ENCODE peak calls at places on chromosome 12, in seven cellular contexts. One of them, this sample, is unnamed.

GRCh38 chr12:110355080-110355479 is 48.4 kb downstream of the ANAPC7 start:
- DNase-seq in trophoblast cell: peak
- DNase-seq in IMR-90: no peak
- DNase-seq in H9: peak
- DNase-seq in mesendoderm: peak
- DNase-seq in mesenchymal stem cell: peak
- DNase-seq in H1: no peak
- DNase-seq in this sample: no peak

GRCh38 chr12:15268927-15269552 is 47.8 kb upstream of the RERG start:
- DNase-seq in trophoblast cell: peak
- DNase-seq in IMR-90: peak
- DNase-seq in H9: peak
- DNase-seq in mesendoderm: peak
- DNase-seq in mesenchymal stem cell: peak
- DNase-seq in H1: no peak
- DNase-seq in this sample: peak

GRCh38 chr12:91778091-91778819 is 367.4 kb downstream of the BTG1 start:
- DNase-seq in trophoblast cell: peak
- DNase-seq in IMR-90: peak
- DNase-seq in H9: no peak
- DNase-seq in mesendoderm: no peak
- DNase-seq in mesenchymal stem cell: peak
- DNase-seq in H1: no peak
- DNase-seq in this sample: no peak

GRCh38 chr12:51911788-51912711 is 4.7 kb downstream of the ACVRL1 start:
- DNase-seq in trophoblast cell: peak
- DNase-seq in IMR-90: peak
- DNase-seq in H9: no peak
- DNase-seq in mesendoderm: peak
- DNase-seq in mesenchymal stem cell: peak
- DNase-seq in H1: no peak
- DNase-seq in this sample: no peak

GRCh38 chr12:7933255-7933726 is 2.7 kb downstream of the SLC2A3 start:
- DNase-seq in trophoblast cell: peak
- DNase-seq in IMR-90: peak
- DNase-seq in H9: peak
- DNase-seq in mesendoderm: peak
- DNase-seq in mesenchymal stem cell: peak
- DNase-seq in H1: peak
- DNase-seq in this sample: peak

GRCh38 chr12:52740591-52740990 is 36.6 kb downstream of the KRT76 start:
- DNase-seq in trophoblast cell: no peak
- DNase-seq in IMR-90: no peak
- DNase-seq in H9: no peak
- DNase-seq in mesendoderm: no peak
- DNase-seq in mesenchymal stem cell: no peak
- DNase-seq in H1: no peak
- DNase-seq in this sample: no peak

GRCh38 chr12:53268637-53269562 is 801 bp downstream of the ESPL1 start:
- DNase-seq in trophoblast cell: no peak
- DNase-seq in IMR-90: no peak
- DNase-seq in H9: no peak
- DNase-seq in mesendoderm: peak
- DNase-seq in mesenchymal stem cell: peak
- DNase-seq in H1: no peak
- DNase-seq in this sample: no peak

GRCh38 chr12:92551853-92552397 is 150.9 kb upstream of the PLEKHG7 start:
- DNase-seq in trophoblast cell: peak
- DNase-seq in IMR-90: peak
- DNase-seq in H9: no peak
- DNase-seq in mesendoderm: peak
- DNase-seq in mesenchymal stem cell: peak
- DNase-seq in H1: no peak
- DNase-seq in this sample: no peak

GRCh38 chr12:107369679-107370078 is 276.3 kb upstream of the CRY1 start:
- DNase-seq in trophoblast cell: no peak
- DNase-seq in IMR-90: no peak
- DNase-seq in H9: no peak
- DNase-seq in mesendoderm: no peak
- DNase-seq in mesenchymal stem cell: no peak
- DNase-seq in H1: no peak
- DNase-seq in this sample: no peak

GRCh38 chr12:34605510-34605887 is 583.2 kb downstream of the ALG10 start:
- DNase-seq in trophoblast cell: no peak
- DNase-seq in IMR-90: no peak
- DNase-seq in H9: no peak
- DNase-seq in mesendoderm: no peak
- DNase-seq in mesenchymal stem cell: no peak
- DNase-seq in H1: no peak
- DNase-seq in this sample: no peak

GRCh38 chr12:34604227-34604626 is 581.9 kb downstream of the ALG10 start:
- DNase-seq in trophoblast cell: no peak
- DNase-seq in IMR-90: no peak
- DNase-seq in H9: no peak
- DNase-seq in mesendoderm: no peak
- DNase-seq in mesenchymal stem cell: no peak
- DNase-seq in H1: no peak
- DNase-seq in this sample: no peak

GRCh38 chr12:34603382-34604035 is 581.2 kb downstream of the ALG10 start:
- DNase-seq in trophoblast cell: no peak
- DNase-seq in IMR-90: no peak
- DNase-seq in H9: no peak
- DNase-seq in mesendoderm: no peak
- DNase-seq in mesenchymal stem cell: no peak
- DNase-seq in H1: no peak
- DNase-seq in this sample: no peak

GRCh38 chr12:34605955-34606748 is 583.9 kb downstream of the ALG10 start:
- DNase-seq in trophoblast cell: no peak
- DNase-seq in IMR-90: no peak
- DNase-seq in H9: no peak
- DNase-seq in mesendoderm: no peak
- DNase-seq in mesenchymal stem cell: no peak
- DNase-seq in H1: no peak
- DNase-seq in this sample: no peak

DNA sequence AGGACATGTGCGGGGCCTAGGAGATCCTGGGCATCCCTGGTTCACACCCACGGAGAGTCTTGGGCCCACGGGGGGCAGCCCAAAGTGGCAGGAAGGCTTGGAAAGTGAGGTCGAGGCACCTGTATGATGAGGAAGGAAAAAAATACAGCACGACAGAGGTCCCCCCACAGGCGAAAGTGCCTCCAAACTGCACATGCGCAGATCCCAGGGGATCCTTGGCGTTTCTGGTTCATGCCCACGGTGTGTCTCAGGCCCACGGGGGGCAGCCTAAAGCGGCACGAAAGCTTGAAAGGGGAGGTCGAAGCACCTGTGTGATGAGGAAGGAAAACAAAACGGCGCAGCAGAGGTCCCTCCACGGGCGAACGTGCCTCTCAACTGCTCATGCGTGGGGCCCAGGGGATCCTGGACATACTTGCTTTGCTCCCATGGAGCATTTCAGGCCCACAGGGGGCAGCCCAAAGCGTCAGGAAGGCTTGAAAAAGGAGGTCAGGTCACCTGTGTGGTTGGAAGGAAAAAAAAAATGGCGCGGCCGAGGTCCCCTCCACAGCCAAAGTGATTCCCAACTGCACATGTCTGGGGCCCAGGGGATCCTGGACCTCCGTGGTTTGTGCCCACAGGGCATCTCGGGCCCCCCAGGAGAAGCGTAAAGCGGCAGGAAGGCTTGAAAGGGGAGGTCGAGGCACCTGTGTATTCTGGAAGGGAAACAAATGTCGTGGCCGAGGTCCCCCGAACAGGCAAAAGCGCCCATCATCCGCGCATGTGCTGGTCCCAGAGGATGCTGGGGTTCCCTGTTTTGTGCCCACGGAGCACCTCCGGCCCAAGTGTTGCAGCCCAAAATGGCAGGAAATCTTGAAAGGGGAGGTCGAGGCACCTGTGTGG is 582.6 kb downstream of the ALG10 start:
- DNase-seq in trophoblast cell: no peak
- DNase-seq in IMR-90: no peak
- DNase-seq in H9: peak
- DNase-seq in mesendoderm: no peak
- DNase-seq in mesenchymal stem cell: no peak
- DNase-seq in H1: no peak
- DNase-seq in this sample: no peak
- H3K23ac ChIP-seq in trophoblast cell: no peak
- H3K23ac ChIP-seq in IMR-90: no peak
- H3K23ac ChIP-seq in H9: no peak
- H3K23ac ChIP-seq in mesendoderm: no peak
- H3K23ac ChIP-seq in mesenchymal stem cell: no peak
- H3K23ac ChIP-seq in H1: no peak
- H3K23ac ChIP-seq in this sample: no peak

GRCh38 chr12:116933101-116933500 is 22.4 kb downstream of the FBXW8 start:
- DNase-seq in trophoblast cell: no peak
- DNase-seq in IMR-90: peak
- DNase-seq in H9: no peak
- DNase-seq in mesendoderm: no peak
- DNase-seq in mesenchymal stem cell: no peak
- DNase-seq in H1: no peak
- DNase-seq in this sample: no peak

GRCh38 chr12:116933512-116934246 is 22.9 kb downstream of the FBXW8 start:
- DNase-seq in trophoblast cell: no peak
- DNase-seq in IMR-90: no peak
- DNase-seq in H9: no peak
- DNase-seq in mesendoderm: no peak
- DNase-seq in mesenchymal stem cell: no peak
- DNase-seq in H1: no peak
- DNase-seq in this sample: no peak

GRCh38 chr12:116929885-116930284 is 19.1 kb downstream of the FBXW8 start:
- DNase-seq in trophoblast cell: no peak
- DNase-seq in IMR-90: no peak
- DNase-seq in H9: no peak
- DNase-seq in mesendoderm: no peak
- DNase-seq in mesenchymal stem cell: no peak
- DNase-seq in H1: no peak
- DNase-seq in this sample: no peak

GRCh38 chr12:116928504-116928903 is 17.8 kb downstream of the FBXW8 start:
- DNase-seq in trophoblast cell: no peak
- DNase-seq in IMR-90: no peak
- DNase-seq in H9: no peak
- DNase-seq in mesendoderm: peak
- DNase-seq in mesenchymal stem cell: no peak
- DNase-seq in H1: no peak
- DNase-seq in this sample: no peak

GRCh38 chr12:116931665-116932064 is 20.9 kb downstream of the FBXW8 start:
- DNase-seq in trophoblast cell: no peak
- DNase-seq in IMR-90: no peak
- DNase-seq in H9: no peak
- DNase-seq in mesendoderm: no peak
- DNase-seq in mesenchymal stem cell: peak
- DNase-seq in H1: no peak
- DNase-seq in this sample: no peak
- H3K23ac ChIP-seq in trophoblast cell: no peak
- H3K23ac ChIP-seq in IMR-90: no peak
- H3K23ac ChIP-seq in H9: no peak
- H3K23ac ChIP-seq in mesendoderm: no peak
- H3K23ac ChIP-seq in mesenchymal stem cell: no peak
- H3K23ac ChIP-seq in H1: no peak
- H3K23ac ChIP-seq in this sample: no peak

GRCh38 chr12:117352260-117352659 is 9.2 kb downstream of the NOS1 start:
- DNase-seq in trophoblast cell: no peak
- DNase-seq in IMR-90: no peak
- DNase-seq in H9: no peak
- DNase-seq in mesendoderm: no peak
- DNase-seq in mesenchymal stem cell: no peak
- DNase-seq in H1: no peak
- DNase-seq in this sample: no peak
- H3K23ac ChIP-seq in trophoblast cell: no peak
- H3K23ac ChIP-seq in IMR-90: no peak
- H3K23ac ChIP-seq in H9: no peak
- H3K23ac ChIP-seq in mesendoderm: no peak
- H3K23ac ChIP-seq in mesenchymal stem cell: no peak
- H3K23ac ChIP-seq in H1: no peak
- H3K23ac ChIP-seq in this sample: no peak

GRCh38 chr12:78799679-78800078 is 64.9 kb upstream of the SYT1 start:
- DNase-seq in trophoblast cell: no peak
- DNase-seq in IMR-90: no peak
- DNase-seq in H9: no peak
- DNase-seq in mesendoderm: no peak
- DNase-seq in mesenchymal stem cell: no peak
- DNase-seq in H1: no peak
- DNase-seq in this sample: no peak
- H3K23ac ChIP-seq in trophoblast cell: no peak
- H3K23ac ChIP-seq in IMR-90: no peak
- H3K23ac ChIP-seq in H9: no peak
- H3K23ac ChIP-seq in mesendoderm: no peak
- H3K23ac ChIP-seq in mesenchymal stem cell: no peak
- H3K23ac ChIP-seq in H1: no peak
- H3K23ac ChIP-seq in this sample: no peak

GRCh38 chr12:101785671-101786070 is 45.1 kb downstream of the GNPTAB start:
- DNase-seq in trophoblast cell: no peak
- DNase-seq in IMR-90: no peak
- DNase-seq in H9: no peak
- DNase-seq in mesendoderm: no peak
- DNase-seq in mesenchymal stem cell: no peak
- DNase-seq in H1: no peak
- DNase-seq in this sample: no peak
- H3K23ac ChIP-seq in trophoblast cell: no peak
- H3K23ac ChIP-seq in IMR-90: no peak
- H3K23ac ChIP-seq in H9: no peak
- H3K23ac ChIP-seq in mesendoderm: no peak
- H3K23ac ChIP-seq in mesenchymal stem cell: no peak
- H3K23ac ChIP-seq in H1: no peak
- H3K23ac ChIP-seq in this sample: no peak

GRCh38 chr12:81942588-81942987 is 183.4 kb upstream of the PPFIA2 start:
- DNase-seq in trophoblast cell: peak
- DNase-seq in IMR-90: no peak
- DNase-seq in H9: no peak
- DNase-seq in mesendoderm: no peak
- DNase-seq in mesenchymal stem cell: no peak
- DNase-seq in H1: no peak
- DNase-seq in this sample: no peak
- H3K23ac ChIP-seq in trophoblast cell: no peak
- H3K23ac ChIP-seq in IMR-90: no peak
- H3K23ac ChIP-seq in H9: no peak
- H3K23ac ChIP-seq in mesendoderm: no peak
- H3K23ac ChIP-seq in mesenchymal stem cell: no peak
- H3K23ac ChIP-seq in H1: no peak
- H3K23ac ChIP-seq in this sample: no peak

GRCh38 chr12:115137812-115138521 is 454.0 kb upstream of the TBX3 start:
- DNase-seq in trophoblast cell: peak
- DNase-seq in IMR-90: no peak
- DNase-seq in H9: no peak
- DNase-seq in mesendoderm: no peak
- DNase-seq in mesenchymal stem cell: no peak
- DNase-seq in H1: no peak
- DNase-seq in this sample: no peak
- H3K23ac ChIP-seq in trophoblast cell: no peak
- H3K23ac ChIP-seq in IMR-90: no peak
- H3K23ac ChIP-seq in H9: no peak
- H3K23ac ChIP-seq in mesendoderm: no peak
- H3K23ac ChIP-seq in mesenchymal stem cell: no peak
- H3K23ac ChIP-seq in H1: no peak
- H3K23ac ChIP-seq in this sample: no peak

This sample was measured in neuronal stem cell.